ENCODE peak calls at places on chromosomes 4 and X, in seven cellular contexts. One of them, this sample, is unnamed.

GRCh38 chr4:185562531-185562930 is 27.2 kb upstream of the PDLIM3 start:
- DNase-seq in ovary: no peak
- DNase-seq in amygdala: no peak
- DNase-seq in caudate nucleus: no peak
- DNase-seq in NCI-H1417: no peak
- DNase-seq in activated T-helper 9 cell treated with anti-CD3 and anti-CD28 coated beads, Interleukin-2, amount 50 U/mL, for 16 hours: no peak
- DNase-seq in T-cell: no peak
- DNase-seq in this sample: no peak

GRCh38 chrX:150515801-150516200 is 52.6 kb upstream of the MTM1 start:
- DNase-seq in caudate nucleus: no peak
- DNase-seq in T-cell: no peak
- DNase-seq in NCI-H1417: no peak
- DNase-seq in amygdala: no peak
- DNase-seq in ovary: no peak
- DNase-seq in activated T-helper 9 cell treated with anti-CD3 and anti-CD28 coated beads, Interleukin-2, amount 50 U/mL, for 16 hours: no peak
- DNase-seq in this sample: no peak

GRCh38 chrX:119887721-119888425 is 7.8 kb upstream of the AKAP14 start:
- DNase-seq in amygdala: peak; percentile 21
- DNase-seq in caudate nucleus: peak; percentile 1
- DNase-seq in T-cell: peak; percentile 55
- DNase-seq in activated T-helper 9 cell treated with anti-CD3 and anti-CD28 coated beads, Interleukin-2, amount 50 U/mL, for 16 hours: peak; percentile 36
- DNase-seq in ovary: peak; percentile 24
- DNase-seq in NCI-H1417: peak; percentile 53
- DNase-seq in this sample: peak; percentile 64

GRCh38 chr4:87141428-87141827 is 79.0 kb downstream of the KLHL8 start:
- DNase-seq in amygdala: no peak
- DNase-seq in ovary: no peak
- DNase-seq in T-cell: no peak
- DNase-seq in NCI-H1417: no peak
- DNase-seq in activated T-helper 9 cell treated with anti-CD3 and anti-CD28 coated beads, Interleukin-2, amount 50 U/mL, for 16 hours: no peak
- DNase-seq in caudate nucleus: no peak
- DNase-seq in this sample: no peak

GRCh38 chrX:44054863-44055601 is 81.8 kb upstream of the NDP start:
- DNase-seq in caudate nucleus: no peak
- DNase-seq in amygdala: no peak
- DNase-seq in T-cell: no peak
- DNase-seq in activated T-helper 9 cell treated with anti-CD3 and anti-CD28 coated beads, Interleukin-2, amount 50 U/mL, for 16 hours: no peak
- DNase-seq in NCI-H1417: no peak
- DNase-seq in ovary: no peak
- DNase-seq in this sample: no peak

GRCh38 chrX:56788229-56788628 is 59.2 kb downstream of the NBDY start:
- DNase-seq in NCI-H1417: no peak
- DNase-seq in ovary: no peak
- DNase-seq in T-cell: no peak
- DNase-seq in caudate nucleus: no peak
- DNase-seq in amygdala: peak; percentile 60
- DNase-seq in activated T-helper 9 cell treated with anti-CD3 and anti-CD28 coated beads, Interleukin-2, amount 50 U/mL, for 16 hours: no peak
- DNase-seq in this sample: no peak

GRCh38 chr4:7389101-7389701 is 45.5 kb downstream of the PSAPL1 start:
- DNase-seq in activated T-helper 9 cell treated with anti-CD3 and anti-CD28 coated beads, Interleukin-2, amount 50 U/mL, for 16 hours: no peak
- DNase-seq in amygdala: no peak
- DNase-seq in NCI-H1417: no peak
- DNase-seq in caudate nucleus: no peak
- DNase-seq in ovary: no peak
- DNase-seq in T-cell: no peak
- DNase-seq in this sample: no peak

GRCh38 chrX:80335062-80335830 is 85.0 kb upstream of the TENT5D start:
- DNase-seq in NCI-H1417: no peak
- DNase-seq in caudate nucleus: no peak
- DNase-seq in T-cell: no peak
- DNase-seq in ovary: peak; percentile 66
- DNase-seq in activated T-helper 9 cell treated with anti-CD3 and anti-CD28 coated beads, Interleukin-2, amount 50 U/mL, for 16 hours: no peak
- DNase-seq in amygdala: no peak
- DNase-seq in this sample: peak; percentile 58

GRCh38 chr4:15035152-15035551 is 32.9 kb downstream of the CPEB2 start:
- DNase-seq in NCI-H1417: no peak
- DNase-seq in ovary: no peak
- DNase-seq in amygdala: no peak
- DNase-seq in caudate nucleus: no peak
- DNase-seq in activated T-helper 9 cell treated with anti-CD3 and anti-CD28 coated beads, Interleukin-2, amount 50 U/mL, for 16 hours: no peak
- DNase-seq in T-cell: no peak
- DNase-seq in this sample: peak; percentile 8

GRCh38 chr4:152321923-152322322 is 214.0 kb downstream of the FBXW7 start:
- DNase-seq in T-cell: no peak
- DNase-seq in NCI-H1417: no peak
- DNase-seq in activated T-helper 9 cell treated with anti-CD3 and anti-CD28 coated beads, Interleukin-2, amount 50 U/mL, for 16 hours: no peak
- DNase-seq in ovary: no peak
- DNase-seq in caudate nucleus: no peak
- DNase-seq in amygdala: no peak
- DNase-seq in this sample: no peak

GRCh38 chrX:73850124-73851013 is 287.4 kb downstream of the CHIC1 start:
- DNase-seq in T-cell: no peak
- DNase-seq in activated T-helper 9 cell treated with anti-CD3 and anti-CD28 coated beads, Interleukin-2, amount 50 U/mL, for 16 hours: no peak
- DNase-seq in amygdala: peak; percentile 9
- DNase-seq in ovary: peak; percentile 58
- DNase-seq in NCI-H1417: peak; percentile 34
- DNase-seq in caudate nucleus: no peak
- DNase-seq in this sample: peak; percentile 59

This sample was measured in kidney tubule cell.